ENCODE peak calls at places on chromosomes 4 and X, in four cellular contexts. One of them, this sample, is unnamed.

GRCh38 chr4:139099366-139099982 is 77.5 kb downstream of the ELF2 start:
- DNase-seq in IMR-90: peak; percentile 86
- DNase-seq in CD8-positive, alpha-beta T cell: peak; percentile 75
- DNase-seq in upper lobe of left lung: peak; percentile 63
- DNase-seq in this sample: peak; percentile 74

GRCh38 chr4:7949759-7950158 is 10.1 kb upstream of the AFAP1 start:
- DNase-seq in IMR-90: no peak
- DNase-seq in CD8-positive, alpha-beta T cell: no peak
- DNase-seq in upper lobe of left lung: no peak
- DNase-seq in this sample: no peak

GRCh38 chr4:44487341-44487740 is 38.7 kb upstream of the KCTD8 start:
- DNase-seq in IMR-90: no peak
- DNase-seq in CD8-positive, alpha-beta T cell: no peak
- DNase-seq in upper lobe of left lung: no peak
- DNase-seq in this sample: no peak

GRCh38 chr4:22515888-22516541 is at the start of gene ADGRA3:
- DNase-seq in IMR-90: peak; percentile 51
- DNase-seq in CD8-positive, alpha-beta T cell: peak; percentile 26
- DNase-seq in upper lobe of left lung: peak; percentile 75
- DNase-seq in this sample: peak; percentile 83

GRCh38 chrX:44343412-44343942 is at the start of gene EFHC2:
- DNase-seq in IMR-90: no peak
- DNase-seq in CD8-positive, alpha-beta T cell: peak; percentile 50
- DNase-seq in upper lobe of left lung: peak; percentile 47
- DNase-seq in this sample: no peak

GRCh38 chr4:176538217-176538925 is 218.6 kb downstream of the SPCS3 start:
- DNase-seq in IMR-90: peak; percentile 96
- DNase-seq in CD8-positive, alpha-beta T cell: no peak
- DNase-seq in upper lobe of left lung: no peak
- DNase-seq in this sample: no peak

GRCh38 chrX:15056044-15056443 is 182.8 kb downstream of the MOSPD2 start:
- DNase-seq in IMR-90: peak; percentile 10
- DNase-seq in CD8-positive, alpha-beta T cell: no peak
- DNase-seq in upper lobe of left lung: no peak
- DNase-seq in this sample: no peak

GRCh38 chr4:112633477-112634235 is 3.1 kb downstream of the ZGRF1 start:
- DNase-seq in IMR-90: peak; percentile 43
- DNase-seq in CD8-positive, alpha-beta T cell: no peak
- DNase-seq in upper lobe of left lung: no peak
- DNase-seq in this sample: no peak

GRCh38 chrX:120356084-120356483 is 5.8 kb upstream of the ATP1B4 start:
- DNase-seq in IMR-90: no peak
- DNase-seq in CD8-positive, alpha-beta T cell: no peak
- DNase-seq in upper lobe of left lung: no peak
- DNase-seq in this sample: no peak

GRCh38 chr4:139672732-139673131 is 7.1 kb downstream of the MGST2 start:
- DNase-seq in IMR-90: no peak
- DNase-seq in CD8-positive, alpha-beta T cell: no peak
- DNase-seq in upper lobe of left lung: no peak
- DNase-seq in this sample: no peak

GRCh38 chrX:12771445-12772069 is 19.7 kb upstream of the PRPS2 start:
- DNase-seq in IMR-90: peak; percentile 31
- DNase-seq in CD8-positive, alpha-beta T cell: peak; percentile 78
- DNase-seq in upper lobe of left lung: peak; percentile 60
- DNase-seq in this sample: no peak

GRCh38 chrX:64205441-64205734 is at the start of gene AMER1:
- DNase-seq in IMR-90: no peak
- DNase-seq in CD8-positive, alpha-beta T cell: no peak
- DNase-seq in upper lobe of left lung: no peak
- DNase-seq in this sample: no peak

DNA sequence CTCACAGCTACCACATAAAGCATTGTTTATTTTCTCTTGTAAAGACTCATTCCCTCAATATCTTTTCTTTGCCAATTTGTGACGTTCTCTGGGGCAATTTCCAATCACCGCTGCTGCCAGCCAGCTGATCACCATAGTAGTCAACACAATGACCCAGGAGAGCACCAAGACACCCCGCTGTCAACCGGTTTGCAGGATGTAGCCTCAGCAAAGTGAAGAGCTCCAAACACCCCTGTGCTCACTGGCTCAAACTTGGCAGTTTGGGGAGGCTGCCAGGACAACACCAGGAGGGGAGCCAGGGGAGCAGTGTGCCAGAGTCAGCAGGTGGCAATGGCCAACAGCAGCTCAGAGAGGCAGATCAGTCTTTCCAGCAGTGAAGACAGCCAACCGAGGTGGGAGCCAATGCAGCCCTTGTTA is 274.8 kb upstream of the GK2 start:
- DNase-seq in IMR-90: peak; percentile 53
- DNase-seq in CD8-positive, alpha-beta T cell: no peak
- DNase-seq in upper lobe of left lung: no peak
- DNase-seq in this sample: no peak
- H3K27ac ChIP-seq in IMR-90: peak overlapping the region; percentile 57
- H3K27ac ChIP-seq in CD8-positive, alpha-beta T cell: no peak overlapping the region
- H3K27ac ChIP-seq in upper lobe of left lung: no peak overlapping the region
- H3K27ac ChIP-seq in this sample: no peak overlapping the region

DNA sequence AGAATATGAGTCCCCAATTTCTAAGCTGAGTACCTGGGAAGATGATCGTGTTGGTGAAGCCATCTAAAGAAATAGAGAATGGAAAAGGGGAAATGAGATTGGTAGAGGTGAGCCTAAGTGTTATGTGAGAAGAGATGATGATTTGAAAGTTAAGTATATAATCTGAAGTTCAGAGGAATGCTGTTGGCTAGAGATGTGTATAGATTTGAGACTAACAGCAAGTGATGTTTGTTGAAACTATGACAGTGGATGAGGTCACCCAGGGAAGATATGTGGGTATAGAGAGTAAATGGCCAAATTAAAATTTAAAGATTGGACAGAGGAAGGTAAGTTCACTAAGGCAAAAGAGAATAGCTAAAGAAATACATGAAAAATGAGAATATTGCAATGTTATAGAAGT is 324.2 kb downstream of the MAPK10 start:
- DNase-seq in IMR-90: peak; percentile 80
- DNase-seq in CD8-positive, alpha-beta T cell: no peak
- DNase-seq in upper lobe of left lung: no peak
- DNase-seq in this sample: no peak
- H3K4me3 ChIP-seq in IMR-90: no peak overlapping the region
- H3K4me3 ChIP-seq in CD8-positive, alpha-beta T cell: no peak overlapping the region
- H3K4me3 ChIP-seq in upper lobe of left lung: no peak overlapping the region
- H3K4me3 ChIP-seq in this sample: no peak overlapping the region

GRCh38 chr4:3112979-3113469 is 38.5 kb downstream of the HTT start:
- DNase-seq in IMR-90: peak; percentile 49
- DNase-seq in CD8-positive, alpha-beta T cell: no peak
- DNase-seq in upper lobe of left lung: no peak
- DNase-seq in this sample: no peak
- H3K27ac ChIP-seq in IMR-90: no peak overlapping the region
- H3K27ac ChIP-seq in CD8-positive, alpha-beta T cell: no peak overlapping the region
- H3K27ac ChIP-seq in upper lobe of left lung: peak overlapping the region; percentile 83
- H3K27ac ChIP-seq in this sample: no peak overlapping the region

GRCh38 chrX:48971325-48972213 is at the start of gene KCND1:
- DNase-seq in IMR-90: peak; percentile 46
- DNase-seq in CD8-positive, alpha-beta T cell: no peak
- DNase-seq in upper lobe of left lung: no peak
- DNase-seq in this sample: peak; percentile 14
- H3K4me3 ChIP-seq in IMR-90: peak within 1 kb of the TSS; percentile 50
- H3K4me3 ChIP-seq in CD8-positive, alpha-beta T cell: no peak within 1 kb of the TSS
- H3K4me3 ChIP-seq in upper lobe of left lung: peak within 1 kb of the TSS; percentile 34
- H3K4me3 ChIP-seq in this sample: peak within 1 kb of the TSS; percentile 43

GRCh38 chrX:118795528-118795927 is 28.1 kb upstream of the ZCCHC12 start:
- DNase-seq in IMR-90: no peak
- DNase-seq in CD8-positive, alpha-beta T cell: no peak
- DNase-seq in upper lobe of left lung: no peak
- DNase-seq in this sample: no peak
- H3K27ac ChIP-seq in IMR-90: no peak overlapping the region
- H3K27ac ChIP-seq in CD8-positive, alpha-beta T cell: no peak overlapping the region
- H3K27ac ChIP-seq in upper lobe of left lung: no peak overlapping the region
- H3K27ac ChIP-seq in this sample: no peak overlapping the region

GRCh38 chrX:137550561-137551305 is 15.2 kb upstream of the ZIC3 start:
- DNase-seq in IMR-90: no peak
- DNase-seq in CD8-positive, alpha-beta T cell: no peak
- DNase-seq in upper lobe of left lung: no peak
- DNase-seq in this sample: no peak
- H3K4me3 ChIP-seq in IMR-90: no peak overlapping the region
- H3K4me3 ChIP-seq in CD8-positive, alpha-beta T cell: no peak overlapping the region
- H3K4me3 ChIP-seq in upper lobe of left lung: no peak overlapping the region
- H3K4me3 ChIP-seq in this sample: no peak overlapping the region

GRCh38 chr4:141637565-141637964 is 1.2 kb downstream of the IL15 start:
- DNase-seq in IMR-90: no peak
- DNase-seq in CD8-positive, alpha-beta T cell: no peak
- DNase-seq in upper lobe of left lung: no peak
- DNase-seq in this sample: no peak
- H3K27ac ChIP-seq in IMR-90: no peak overlapping the region
- H3K27ac ChIP-seq in CD8-positive, alpha-beta T cell: no peak overlapping the region
- H3K27ac ChIP-seq in upper lobe of left lung: peak overlapping the region; percentile 89
- H3K27ac ChIP-seq in this sample: peak overlapping the region; percentile 89

This sample was measured in ascending aorta.